ENCODE peak calls at places on chromosomes 12 and 14, in ten cellular contexts. D is T-helper 1 cell; F is SK-N-MC; Z is HFFc6; Y is M059J; G is stomach; E is ascending aorta; N is effector memory CD8-positive, alpha-beta T cell; X is naive B cell; V is stimulated activated CD4-positive, alpha-beta T cell treated with anti-CD3 and anti-CD28 coated beads, Interleukin-4, amount 100 ng/mL, for 24 hours. W is an unnamed sample.

GRCh38 chr12:130480887-130481286 is 143.2 kb downstream of the PIWIL1 start:
- DNase-seq in D (no peak), F (no peak), Z (no peak), Y (no peak), G (no peak), E (no peak), N (no peak), X (no peak), V (no peak), W (no peak)

GRCh38 chr12:55707841-55708694 is at the start of gene ITGA7:
- DNase-seq in D (peak; percentile 53), F (no peak), Z (no peak), Y (peak; percentile 42), G (peak; percentile 74), E (peak; percentile 93), N (peak; percentile 27), X (peak; percentile 31), V (peak; percentile 66), W (peak; percentile 78)

GRCh38 chr12:63889236-63889635 is 44.7 kb downstream of the SRGAP1 start:
- DNase-seq in D (no peak), F (no peak), Z (peak; percentile 42), Y (peak; percentile 36), G (no peak), E (no peak), N (no peak), X (no peak), V (no peak), W (peak; percentile 55)

GRCh38 chr14:103846008-103846568 is 1.3 kb downstream of the PPP1R13B start:
- DNase-seq in D (no peak), F (no peak), Z (no peak), Y (no peak), G (no peak), E (no peak), N (no peak), X (no peak), V (no peak), W (no peak)

GRCh38 chr14:64501326-64502171 is 2.1 kb downstream of the ZBTB25 start:
- DNase-seq in D (no peak), F (no peak), Z (peak; percentile 86), Y (peak; percentile 97), G (peak; percentile 43), E (peak; percentile 82), N (no peak), X (no peak), V (no peak), W (peak; percentile 44)

GRCh38 chr12:91053951-91054715 is 3.7 kb downstream of the KERA start:
- DNase-seq in D (no peak), F (no peak), Z (peak; percentile 78), Y (peak; percentile 93), G (no peak), E (no peak), N (no peak), X (no peak), V (no peak), W (peak; percentile 14)

GRCh38 chr14:68622856-68623255 is 170.0 kb downstream of the ZFP36L1 start:
- DNase-seq in D (no peak), F (no peak), Z (no peak), Y (no peak), G (no peak), E (no peak), N (no peak), X (no peak), V (no peak), W (no peak)

GRCh38 chr14:91879196-91879595 is 11.9 kb upstream of the TC2N start:
- DNase-seq in D (no peak), F (no peak), Z (no peak), Y (no peak), G (no peak), E (no peak), N (no peak), X (no peak), V (no peak), W (no peak)